ENCODE peak calls at places on chromosomes 4 and X, in seven cellular contexts. P, J, V, Z, R, I and W are unnamed samples.

GRCh38 chrX:23773601-23774175 is 9.3 kb upstream of the SAT1 start:
- DNase-seq in P (no peak), J (no peak), V (no peak), Z (no peak), R (no peak), I (no peak), W (no peak)

GRCh38 chr4:184651899-184652298 is 2.4 kb downstream of the PRIMPOL start:
- DNase-seq in P (no peak), J (no peak), V (no peak), Z (no peak), R (no peak), I (no peak), W (no peak)

GRCh38 chrX:9122504-9123245 is 88.7 kb upstream of the FAM9B start:
- DNase-seq in P (no peak), J (no peak), V (no peak), Z (no peak), R (no peak), I (no peak), W (peak)

GRCh38 chrX:1239681-1240142 is 27.3 kb upstream of the CRLF2 start:
- DNase-seq in P (no peak), J (no peak), V (peak), Z (no peak), R (no peak), I (peak), W (no peak)

GRCh38 chr4:16858275-16858752 is 40.1 kb downstream of the LDB2 start:
- DNase-seq in P (no peak), J (no peak), V (no peak), Z (no peak), R (no peak), I (no peak), W (no peak)

GRCh38 chrX:22634751-22635150 is 362.0 kb downstream of the CBLL2 start:
- DNase-seq in P (no peak), J (no peak), V (no peak), Z (no peak), R (no peak), I (no peak), W (peak)

GRCh38 chrX:137194164-137194563 is 160.4 kb upstream of the GPR101 start:
- DNase-seq in P (peak), J (peak), V (no peak), Z (no peak), R (no peak), I (no peak), W (peak)

GRCh38 chr4:74109116-74109791 is 10.3 kb upstream of the CXCL2 start:
- DNase-seq in P (no peak), J (peak), V (no peak), Z (no peak), R (no peak), I (peak), W (peak)

GRCh38 chr4:148057425-148058020 is 325.6 kb downstream of the ARHGAP10 start:
- DNase-seq in P (no peak), J (no peak), V (no peak), Z (no peak), R (no peak), I (no peak), W (no peak)

GRCh38 chrX:50779694-50780093 is 34.3 kb downstream of the SHROOM4 start:
- DNase-seq in P (no peak), J (no peak), V (no peak), Z (no peak), R (no peak), I (no peak), W (peak)

GRCh38 chr4:82698412-82698811 is 100.2 kb downstream of the SCD5 start:
- DNase-seq in P (no peak), J (no peak), V (no peak), Z (no peak), R (no peak), I (no peak), W (no peak)

GRCh38 chrX:133698298-133698697 is 283.0 kb upstream of the GPC4 start:
- DNase-seq in P (peak), J (no peak), V (no peak), Z (no peak), R (no peak), I (no peak), W (peak)

GRCh38 chr4:152154433-152154832 is 381.5 kb downstream of the FBXW7 start:
- DNase-seq in P (no peak), J (no peak), V (no peak), Z (no peak), R (no peak), I (no peak), W (no peak)

GRCh38 chr4:177297781-177298391 is 11.8 kb upstream of the NEIL3 start:
- DNase-seq in P (no peak), J (no peak), V (no peak), Z (no peak), R (no peak), I (no peak), W (no peak)

GRCh38 chrX:10989386-10989785 is 121.7 kb upstream of the HCCS start:
- DNase-seq in P (no peak), J (no peak), V (no peak), Z (no peak), R (no peak), I (peak), W (no peak)

GRCh38 chrX:154398668-154399526 is 720 bp downstream of the RPL10 start:
- DNase-seq in P (peak), J (peak), V (peak), Z (peak), R (no peak), I (peak), W (peak)

GRCh38 chrX:20487227-20487626 is 220.5 kb upstream of the RPS6KA3 start:
- DNase-seq in P (no peak), J (no peak), V (no peak), Z (no peak), R (no peak), I (no peak), W (peak)

GRCh38 chr4:92246384-92246783 is 57.4 kb upstream of the GRID2 start:
- DNase-seq in P (no peak), J (no peak), V (no peak), Z (no peak), R (no peak), I (no peak), W (no peak)

GRCh38 chr4:145307763-145308430 is 127.5 kb upstream of the OTUD4 start:
- DNase-seq in P (no peak), J (no peak), V (no peak), Z (no peak), R (no peak), I (no peak), W (no peak)

GRCh38 chrX:915427-916234 is 285.0 kb downstream of the SHOX start:
- DNase-seq in P (no peak), J (no peak), V (no peak), Z (no peak), R (no peak), I (no peak), W (no peak)

GRCh38 chr4:80111276-80111675 is 38.2 kb upstream of the ANTXR2 start:
- DNase-seq in P (no peak), J (no peak), V (no peak), Z (no peak), R (no peak), I (no peak), W (no peak)

GRCh38 chr4:181281451-181281850 is 961.8 kb upstream of the TENM3 start:
- DNase-seq in P (no peak), J (no peak), V (peak), Z (no peak), R (no peak), I (no peak), W (no peak)

GRCh38 chr4:113383111-113383785 is 333.8 kb downstream of the ANK2 start:
- DNase-seq in P (no peak), J (no peak), V (no peak), Z (no peak), R (no peak), I (no peak), W (peak)

GRCh38 chr4:18691431-18692200 is 670.1 kb upstream of the LCORL start:
- DNase-seq in P (peak), J (no peak), V (no peak), Z (no peak), R (no peak), I (no peak), W (no peak)

GRCh38 chr4:63965875-63966274 is 443.4 kb downstream of the TECRL start:
- DNase-seq in P (no peak), J (no peak), V (no peak), Z (no peak), R (no peak), I (no peak), W (no peak)

GRCh38 chrX:84248226-84248625 is 60.2 kb upstream of the RPS6KA6 start:
- DNase-seq in P (no peak), J (no peak), V (no peak), Z (no peak), R (no peak), I (no peak), W (peak)

GRCh38 chr4:664713-665231 is 9.3 kb downstream of the ATP5ME start:
- DNase-seq in P (no peak), J (no peak), V (no peak), Z (no peak), R (peak), I (no peak), W (no peak)

GRCh38 chrX:44202596-44202995 is 140.9 kb downstream of the EFHC2 start:
- DNase-seq in P (no peak), J (no peak), V (no peak), Z (no peak), R (no peak), I (no peak), W (no peak)